ENCODE peak calls at places on chromosomes 5 and 9, in ten cellular contexts. One of them, this sample, is unnamed.

GRCh38 chr5:102483736-102484135 is 15.1 kb downstream of the SLCO6A1 start:
- DNase-seq in thyroid gland: no peak
- DNase-seq in heart right ventricle: no peak
- DNase-seq in RWPE1: no peak
- DNase-seq in endodermal cell: no peak
- DNase-seq in nephron progenitor cell: no peak
- DNase-seq in neural crest cell: no peak
- DNase-seq in tibial artery: no peak
- DNase-seq in left ventricle myocardium inferior: no peak
- DNase-seq in hepatocyte: no peak
- DNase-seq in this sample: no peak

GRCh38 chr9:133989554-133990365 is 2.4 kb downstream of the VAV2 start:
- DNase-seq in hepatocyte: no peak
- DNase-seq in left ventricle myocardium inferior: peak
- DNase-seq in endodermal cell: no peak
- DNase-seq in RWPE1: no peak
- DNase-seq in neural crest cell: no peak
- DNase-seq in tibial artery: no peak
- DNase-seq in heart right ventricle: no peak
- DNase-seq in nephron progenitor cell: no peak
- DNase-seq in thyroid gland: peak
- DNase-seq in this sample: no peak

GRCh38 chr5:38339446-38339845 is 81.1 kb downstream of the EGFLAM start:
- DNase-seq in hepatocyte: peak
- DNase-seq in thyroid gland: no peak
- DNase-seq in endodermal cell: peak
- DNase-seq in left ventricle myocardium inferior: no peak
- DNase-seq in tibial artery: no peak
- DNase-seq in neural crest cell: no peak
- DNase-seq in heart right ventricle: no peak
- DNase-seq in RWPE1: no peak
- DNase-seq in nephron progenitor cell: no peak
- DNase-seq in this sample: no peak

GRCh38 chr5:151617841-151618710 is 26.9 kb upstream of the FAT2 start:
- DNase-seq in endodermal cell: no peak
- DNase-seq in tibial artery: no peak
- DNase-seq in thyroid gland: no peak
- DNase-seq in hepatocyte: no peak
- DNase-seq in RWPE1: no peak
- DNase-seq in left ventricle myocardium inferior: no peak
- DNase-seq in neural crest cell: no peak
- DNase-seq in nephron progenitor cell: no peak
- DNase-seq in heart right ventricle: no peak
- DNase-seq in this sample: no peak

GRCh38 chr5:131246515-131246914 is 17.3 kb upstream of the CDC42SE2 start:
- DNase-seq in tibial artery: no peak
- DNase-seq in neural crest cell: no peak
- DNase-seq in nephron progenitor cell: no peak
- DNase-seq in hepatocyte: no peak
- DNase-seq in RWPE1: no peak
- DNase-seq in thyroid gland: no peak
- DNase-seq in left ventricle myocardium inferior: no peak
- DNase-seq in endodermal cell: no peak
- DNase-seq in heart right ventricle: no peak
- DNase-seq in this sample: no peak

GRCh38 chr5:97124335-97124734 is 18.1 kb downstream of the LIX1 start:
- DNase-seq in left ventricle myocardium inferior: no peak
- DNase-seq in tibial artery: no peak
- DNase-seq in heart right ventricle: no peak
- DNase-seq in nephron progenitor cell: no peak
- DNase-seq in neural crest cell: no peak
- DNase-seq in RWPE1: peak
- DNase-seq in thyroid gland: no peak
- DNase-seq in endodermal cell: peak
- DNase-seq in hepatocyte: no peak
- DNase-seq in this sample: no peak

GRCh38 chr9:96048116-96048953 is 172.8 kb downstream of the ERCC6L2 start:
- DNase-seq in nephron progenitor cell: peak
- DNase-seq in neural crest cell: peak
- DNase-seq in thyroid gland: peak
- DNase-seq in hepatocyte: peak
- DNase-seq in RWPE1: no peak
- DNase-seq in endodermal cell: peak
- DNase-seq in heart right ventricle: no peak
- DNase-seq in left ventricle myocardium inferior: no peak
- DNase-seq in tibial artery: peak
- DNase-seq in this sample: no peak

GRCh38 chr5:171407234-171407633 is 12.2 kb upstream of the FGF18 start:
- DNase-seq in thyroid gland: no peak
- DNase-seq in hepatocyte: no peak
- DNase-seq in endodermal cell: no peak
- DNase-seq in neural crest cell: no peak
- DNase-seq in nephron progenitor cell: no peak
- DNase-seq in RWPE1: no peak
- DNase-seq in heart right ventricle: no peak
- DNase-seq in tibial artery: no peak
- DNase-seq in left ventricle myocardium inferior: no peak
- DNase-seq in this sample: no peak

GRCh38 chr5:436641-436975 is 6.4 kb upstream of the EXOC3 start:
- DNase-seq in neural crest cell: no peak
- DNase-seq in RWPE1: no peak
- DNase-seq in thyroid gland: no peak
- DNase-seq in heart right ventricle: no peak
- DNase-seq in tibial artery: peak
- DNase-seq in nephron progenitor cell: no peak
- DNase-seq in endodermal cell: no peak
- DNase-seq in left ventricle myocardium inferior: no peak
- DNase-seq in hepatocyte: no peak
- DNase-seq in this sample: no peak

GRCh38 chr9:79642671-79643070 is 70.9 kb downstream of the TLE4 start:
- DNase-seq in hepatocyte: no peak
- DNase-seq in RWPE1: no peak
- DNase-seq in heart right ventricle: no peak
- DNase-seq in thyroid gland: no peak
- DNase-seq in neural crest cell: no peak
- DNase-seq in nephron progenitor cell: no peak
- DNase-seq in tibial artery: no peak
- DNase-seq in left ventricle myocardium inferior: no peak
- DNase-seq in endodermal cell: no peak
- DNase-seq in this sample: no peak

GRCh38 chr5:38640012-38640395 is 83.6 kb upstream of the LIFR start:
- DNase-seq in tibial artery: no peak
- DNase-seq in nephron progenitor cell: no peak
- DNase-seq in thyroid gland: no peak
- DNase-seq in hepatocyte: peak
- DNase-seq in heart right ventricle: no peak
- DNase-seq in RWPE1: no peak
- DNase-seq in left ventricle myocardium inferior: no peak
- DNase-seq in endodermal cell: no peak
- DNase-seq in neural crest cell: no peak
- DNase-seq in this sample: no peak

GRCh38 chr5:143161893-143162520 is 241.5 kb downstream of the NR3C1 start:
- DNase-seq in heart right ventricle: no peak
- DNase-seq in nephron progenitor cell: no peak
- DNase-seq in endodermal cell: no peak
- DNase-seq in hepatocyte: peak
- DNase-seq in thyroid gland: no peak
- DNase-seq in tibial artery: no peak
- DNase-seq in left ventricle myocardium inferior: no peak
- DNase-seq in RWPE1: no peak
- DNase-seq in neural crest cell: no peak
- DNase-seq in this sample: no peak

GRCh38 chr5:107467137-107467932 is 203.4 kb downstream of the EFNA5 start:
- DNase-seq in RWPE1: no peak
- DNase-seq in thyroid gland: no peak
- DNase-seq in neural crest cell: no peak
- DNase-seq in left ventricle myocardium inferior: no peak
- DNase-seq in endodermal cell: peak
- DNase-seq in tibial artery: no peak
- DNase-seq in hepatocyte: peak
- DNase-seq in heart right ventricle: peak
- DNase-seq in nephron progenitor cell: no peak
- DNase-seq in this sample: no peak

DNA sequence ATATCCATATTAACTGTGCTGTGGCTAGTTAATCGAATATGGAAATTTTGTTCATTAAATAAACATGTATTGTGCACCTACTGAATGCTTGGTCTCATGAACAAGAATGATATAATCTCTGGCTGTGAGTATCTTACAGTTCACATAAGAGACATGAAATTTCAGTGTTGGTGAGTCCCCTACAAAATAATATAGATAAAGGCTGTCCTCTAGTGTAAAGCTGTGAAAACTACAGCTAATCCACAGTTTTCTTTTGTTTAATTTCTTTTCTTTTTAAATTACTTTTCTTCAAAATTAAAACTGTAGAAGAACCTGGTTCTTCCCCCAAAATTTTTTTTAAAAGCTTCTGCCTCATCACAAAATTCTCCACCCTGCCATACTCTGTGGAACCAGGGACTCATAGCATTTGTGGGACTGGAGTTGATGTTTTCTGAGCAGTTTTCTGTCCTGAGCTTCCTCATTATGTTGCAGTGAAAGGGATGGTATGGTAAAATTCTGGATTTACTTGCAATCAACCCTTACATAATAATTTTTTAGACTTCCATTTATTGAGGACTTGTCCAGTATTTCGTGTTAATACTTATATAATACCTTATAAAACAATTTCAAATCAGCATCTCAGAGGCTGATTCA is 135.0 kb downstream of the STK32A start:
- DNase-seq in RWPE1: peak
- DNase-seq in left ventricle myocardium inferior: no peak
- DNase-seq in hepatocyte: no peak
- DNase-seq in nephron progenitor cell: no peak
- DNase-seq in endodermal cell: no peak
- DNase-seq in tibial artery: no peak
- DNase-seq in heart right ventricle: no peak
- DNase-seq in thyroid gland: no peak
- DNase-seq in neural crest cell: no peak
- DNase-seq in this sample: no peak
- TF ChIP-seq CTCF in RWPE1: peak
- TF ChIP-seq CTCF in left ventricle myocardium inferior: peak
- TF ChIP-seq CTCF in hepatocyte: peak
- TF ChIP-seq CTCF in nephron progenitor cell: peak
- TF ChIP-seq CTCF in endodermal cell: peak
- TF ChIP-seq CTCF in tibial artery: peak
- TF ChIP-seq CTCF in heart right ventricle: peak
- TF ChIP-seq CTCF in thyroid gland: peak
- TF ChIP-seq CTCF in neural crest cell: peak
- TF ChIP-seq CTCF in this sample: peak

GRCh38 chr5:80487829-80488708 is at the start of gene FAM151B:
- DNase-seq in nephron progenitor cell: peak
- DNase-seq in endodermal cell: peak
- DNase-seq in heart right ventricle: peak
- DNase-seq in neural crest cell: peak
- DNase-seq in thyroid gland: peak
- DNase-seq in hepatocyte: peak
- DNase-seq in tibial artery: peak
- DNase-seq in RWPE1: peak
- DNase-seq in left ventricle myocardium inferior: peak
- DNase-seq in this sample: peak
- TF ChIP-seq CTCF in nephron progenitor cell: no peak
- TF ChIP-seq CTCF in endodermal cell: peak
- TF ChIP-seq CTCF in heart right ventricle: no peak
- TF ChIP-seq CTCF in neural crest cell: no peak
- TF ChIP-seq CTCF in thyroid gland: peak
- TF ChIP-seq CTCF in hepatocyte: peak
- TF ChIP-seq CTCF in tibial artery: no peak
- TF ChIP-seq CTCF in RWPE1: peak
- TF ChIP-seq CTCF in left ventricle myocardium inferior: peak
- TF ChIP-seq CTCF in this sample: peak

DNA sequence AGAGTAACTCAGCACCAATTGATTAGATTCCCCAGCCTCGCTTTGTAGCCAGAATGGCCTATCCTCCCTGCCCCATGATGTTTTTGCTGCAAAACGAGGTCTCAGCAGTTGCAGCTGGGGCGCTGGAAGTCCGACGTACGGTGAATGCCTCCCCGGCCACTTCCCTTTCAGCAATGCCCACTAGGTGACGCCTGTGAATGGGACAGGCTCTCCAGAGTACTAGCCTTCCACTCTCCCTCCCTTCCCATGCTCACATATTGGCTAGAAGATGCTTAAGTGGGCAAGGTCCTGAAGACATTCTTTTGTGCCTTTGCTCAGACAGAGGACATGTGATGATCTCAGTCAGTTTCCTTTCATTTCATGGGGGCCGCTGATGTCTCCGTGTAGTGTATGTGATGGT is 50.8 kb downstream of the DMRT2 start:
- DNase-seq in tibial artery: no peak
- DNase-seq in nephron progenitor cell: peak
- DNase-seq in hepatocyte: no peak
- DNase-seq in endodermal cell: peak
- DNase-seq in RWPE1: no peak
- DNase-seq in thyroid gland: peak
- DNase-seq in heart right ventricle: peak
- DNase-seq in neural crest cell: peak
- DNase-seq in left ventricle myocardium inferior: peak
- DNase-seq in this sample: no peak
- TF ChIP-seq CTCF in tibial artery: peak
- TF ChIP-seq CTCF in nephron progenitor cell: peak
- TF ChIP-seq CTCF in hepatocyte: no peak
- TF ChIP-seq CTCF in endodermal cell: peak
- TF ChIP-seq CTCF in RWPE1: peak
- TF ChIP-seq CTCF in thyroid gland: peak
- TF ChIP-seq CTCF in heart right ventricle: peak
- TF ChIP-seq CTCF in neural crest cell: peak
- TF ChIP-seq CTCF in left ventricle myocardium inferior: peak
- TF ChIP-seq CTCF in this sample: peak

DNA sequence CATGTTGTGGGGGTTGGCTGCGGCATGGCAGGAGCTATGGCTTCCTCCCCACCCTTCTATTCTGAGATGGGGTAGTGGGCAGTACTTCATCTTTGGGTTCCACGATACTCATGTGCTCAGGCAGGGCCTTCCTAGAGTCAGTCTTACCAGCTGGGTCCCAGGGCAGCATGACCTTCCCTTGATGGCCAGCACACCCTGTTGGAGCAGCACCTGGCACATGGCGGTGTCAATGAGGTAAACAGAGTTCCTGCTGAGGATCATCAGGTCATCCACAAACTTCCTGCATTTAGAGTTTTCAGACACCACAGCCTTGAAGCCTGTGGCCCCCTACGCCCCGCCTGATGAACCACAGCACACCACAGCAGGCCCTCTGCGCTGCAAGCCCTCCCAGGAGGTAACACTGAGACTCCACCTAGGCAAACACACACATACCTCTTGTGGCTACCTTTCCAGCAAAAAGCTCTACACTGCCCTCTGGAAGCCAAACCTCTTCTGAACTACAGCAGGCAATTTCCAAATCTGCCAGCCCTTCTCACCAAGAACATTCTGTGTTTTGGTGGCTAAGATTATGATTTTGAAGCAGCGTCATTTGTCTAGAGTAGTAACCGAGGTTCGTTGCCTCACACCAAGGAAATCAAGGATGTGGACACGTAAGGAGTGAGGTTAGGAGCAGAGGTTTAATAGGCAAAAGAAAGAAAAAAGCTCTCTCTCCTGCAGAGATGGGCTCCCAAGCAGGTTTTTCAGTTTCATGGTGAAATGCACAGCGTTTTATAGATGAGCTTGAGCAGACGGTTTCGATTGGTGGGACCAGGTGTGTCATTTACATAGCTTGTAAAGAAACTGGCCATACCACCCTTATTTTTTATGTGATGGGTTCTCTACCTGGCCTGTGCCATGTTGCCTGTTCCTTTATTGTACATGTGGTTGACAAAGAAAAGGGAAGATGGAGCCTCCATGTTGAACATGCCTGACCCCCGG is 20.3 kb upstream of the TMEM174 start:
- DNase-seq in neural crest cell: no peak
- DNase-seq in left ventricle myocardium inferior: no peak
- DNase-seq in RWPE1: no peak
- DNase-seq in thyroid gland: no peak
- DNase-seq in endodermal cell: peak
- DNase-seq in hepatocyte: no peak
- DNase-seq in nephron progenitor cell: no peak
- DNase-seq in heart right ventricle: no peak
- DNase-seq in tibial artery: no peak
- DNase-seq in this sample: no peak
- TF ChIP-seq CTCF in neural crest cell: no peak
- TF ChIP-seq CTCF in left ventricle myocardium inferior: no peak
- TF ChIP-seq CTCF in RWPE1: no peak
- TF ChIP-seq CTCF in thyroid gland: peak
- TF ChIP-seq CTCF in endodermal cell: peak
- TF ChIP-seq CTCF in hepatocyte: no peak
- TF ChIP-seq CTCF in nephron progenitor cell: no peak
- TF ChIP-seq CTCF in heart right ventricle: no peak
- TF ChIP-seq CTCF in tibial artery: no peak
- TF ChIP-seq CTCF in this sample: peak